ENCODE peak calls at places on chromosomes 4 and X, in four cellular contexts. R, F, H and E are unnamed samples.

GRCh38 chr4:83771113-83771705 is 235.3 kb downstream of the GPAT3 start:
- DNase-seq in H (peak; percentile 53), R (peak; percentile 72), F (peak; percentile 60), E (peak; percentile 77)

GRCh38 chrX:81489987-81490386 is 288.1 kb downstream of the SH3BGRL start:
- DNase-seq in F (no peak), R (no peak), H (no peak), E (peak; percentile 2)

GRCh38 chr4:168612435-168613139 is 115.7 kb downstream of the PALLD start:
- DNase-seq in R (no peak), F (peak; percentile 78), H (no peak), E (no peak)

GRCh38 chr4:24226667-24227066 is 336.8 kb upstream of the PPARGC1A start:
- DNase-seq in R (no peak), H (no peak), F (peak; percentile 72), E (no peak)

GRCh38 chr4:152255437-152255836 is 280.5 kb downstream of the FBXW7 start:
- DNase-seq in R (no peak), F (peak; percentile 27), H (no peak), E (peak; percentile 33)

GRCh38 chr4:156729416-156729815 is 242.2 kb downstream of the PDGFC start:
- DNase-seq in F (no peak), R (no peak), H (no peak), E (no peak)

GRCh38 chrX:69503835-69504625 is at the start of gene NALF2:
- DNase-seq in H (peak; percentile 72), F (peak; percentile 11), R (peak; percentile 84), E (peak; percentile 92)

GRCh38 chrX:37454537-37455285 is 105.5 kb downstream of the PRRG1 start:
- DNase-seq in H (no peak), R (peak; percentile 48), F (peak; percentile 29), E (peak; percentile 66)

GRCh38 chrX:128975716-128976115 is 547.6 kb downstream of the SMARCA1 start:
- DNase-seq in R (peak; percentile 80), H (peak; percentile 83), F (no peak), E (peak; percentile 61)

GRCh38 chrX:153381684-153382532 is 19.2 kb downstream of the PNMA6E start:
- DNase-seq in F (peak; percentile 81), R (peak; percentile 31), H (no peak), E (peak; percentile 63)

GRCh38 chr4:128583753-128584712 is 225.5 kb upstream of the JADE1 start:
- DNase-seq in H (no peak), F (no peak), R (no peak), E (no peak)

GRCh38 chrX:140431521-140431920 is 73.3 kb downstream of the SOX3 start:
- DNase-seq in F (peak; percentile 1), H (no peak), R (no peak), E (no peak)

GRCh38 chr4:114597410-114598115 is 1.0 kb upstream of the UGT8 start:
- DNase-seq in R (no peak), F (no peak), H (no peak), E (no peak)

GRCh38 chr4:113300384-113301011 is 251.0 kb downstream of the ANK2 start:
- DNase-seq in H (no peak), F (peak; percentile 90), R (no peak), E (peak; percentile 26)
- H3K9ac ChIP-seq in H (no peak overlapping the region), F (no peak overlapping the region), R (no peak overlapping the region), E (no peak overlapping the region)

GRCh38 chrX:134716620-134717012 is 58.3 kb upstream of the PLAC1 start:
- DNase-seq in F (no peak), H (no peak), R (no peak), E (no peak)

GRCh38 chrX:134715930-134716619 is 57.8 kb upstream of the PLAC1 start:
- DNase-seq in H (peak; percentile 44), F (no peak), R (peak; percentile 34), E (no peak)

GRCh38 chrX:134712272-134712671 is 54.0 kb upstream of the PLAC1 start:
- DNase-seq in F (no peak), H (no peak), R (no peak), E (no peak)

GRCh38 chrX:134713618-134714107 is 55.4 kb upstream of the PLAC1 start:
- DNase-seq in R (no peak), F (no peak), H (no peak), E (no peak)

GRCh38 chrX:134714633-134715110 is 56.4 kb upstream of the PLAC1 start:
- DNase-seq in R (no peak), H (no peak), F (no peak), E (peak; percentile 35)
- H3K56ac ChIP-seq in R (no peak overlapping the region), H (no peak overlapping the region), F (no peak overlapping the region), E (no peak overlapping the region)

GRCh38 chr4:184274288-184274951 is 56.7 kb upstream of the ENPP6 start:
- DNase-seq in R (peak; percentile 22), F (no peak), H (no peak), E (peak; percentile 60)
- H2BK5ac ChIP-seq in R (no peak overlapping the region), F (peak overlapping the region; percentile 14), H (peak overlapping the region; percentile 9), E (no peak overlapping the region)

GRCh38 chr4:7971159-7971631 is 31.5 kb upstream of the AFAP1 start:
- DNase-seq in H (no peak), F (no peak), R (no peak), E (no peak)
- H3K9ac ChIP-seq in H (no peak overlapping the region), F (no peak overlapping the region), R (no peak overlapping the region), E (no peak overlapping the region)

GRCh38 chr4:3639613-3640586 is 107.7 kb upstream of the LRPAP1 start:
- DNase-seq in F (no peak), H (no peak), R (no peak), E (no peak)

GRCh38 chr4:3640587-3640962 is 108.4 kb upstream of the LRPAP1 start:
- DNase-seq in R (no peak), H (no peak), F (peak; percentile 4), E (no peak)

GRCh38 chr4:3636628-3637320 is 104.6 kb upstream of the LRPAP1 start:
- DNase-seq in R (no peak), F (no peak), H (no peak), E (no peak)

GRCh38 chr4:3637326-3638016 is 105.2 kb upstream of the LRPAP1 start:
- DNase-seq in F (no peak), R (no peak), H (no peak), E (no peak)

GRCh38 chr4:3638080-3638715 is 106.0 kb upstream of the LRPAP1 start:
- DNase-seq in R (no peak), F (no peak), H (no peak), E (no peak)
- H3K56ac ChIP-seq in R (no peak overlapping the region), F (no peak overlapping the region), H (no peak overlapping the region), E (no peak overlapping the region)

GRCh38 chrX:109590176-109590575 is 34.8 kb downstream of the KCNE5 start:
- DNase-seq in H (no peak), R (no peak), F (no peak), E (no peak)

DNA sequence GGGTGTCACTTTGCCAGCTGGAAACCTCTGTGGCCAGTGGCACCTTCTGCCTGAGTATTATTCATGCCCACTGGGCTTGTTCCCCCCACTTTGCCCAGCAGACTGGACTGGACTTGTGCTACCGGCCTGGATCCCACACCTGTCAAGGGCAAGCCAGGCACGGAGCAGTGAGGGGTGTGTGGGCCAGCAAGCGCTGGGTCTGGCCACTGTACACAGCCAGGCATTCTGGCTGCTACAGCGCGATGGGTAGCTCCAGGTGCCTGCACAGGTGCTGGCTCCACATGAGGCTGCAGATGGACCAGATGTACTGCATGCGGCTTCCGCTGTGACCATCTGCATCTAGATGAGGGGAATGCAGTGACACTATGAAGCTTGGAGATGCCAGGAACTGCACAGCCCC is 39.5 kb downstream of the KCNE5 start:
- DNase-seq in H (no peak), F (no peak), R (no peak), E (no peak)
- H2BK5ac ChIP-seq in H (no peak overlapping the region), F (no peak overlapping the region), R (no peak overlapping the region), E (no peak overlapping the region)